ENCODE peak calls at places on chromosomes 5 and 9, in ten cellular contexts. T, D, J, A, W, N, F, M, H and Q are unnamed samples.

GRCh38 chr5:178555771-178556211 is 34.4 kb downstream of the COL23A1 start:
- DNase-seq in T (no peak), D (no peak), J (no peak), A (no peak), W (no peak), N (no peak), F (no peak), M (peak), H (no peak), Q (no peak)

GRCh38 chr5:64767959-64768357 is 533 bp downstream of the SREK1IP1 start:
- DNase-seq in T (peak), D (no peak), J (peak), A (no peak), W (no peak), N (no peak), F (no peak), M (peak), H (peak), Q (no peak)

GRCh38 chr5:168304349-168304748 is 12.9 kb downstream of the WWC1 start:
- DNase-seq in T (no peak), D (no peak), J (no peak), A (no peak), W (no peak), N (no peak), F (no peak), M (no peak), H (no peak), Q (peak)

GRCh38 chr9:111957856-111958631 is 61.4 kb downstream of the UGCG start:
- DNase-seq in T (no peak), D (no peak), J (peak), A (no peak), W (no peak), N (no peak), F (no peak), M (no peak), H (peak), Q (peak)

GRCh38 chr5:123540534-123540933 is 28.6 kb downstream of the CSNK1G3 start:
- DNase-seq in T (no peak), D (no peak), J (no peak), A (no peak), W (no peak), N (no peak), F (no peak), M (no peak), H (no peak), Q (no peak)

GRCh38 chr5:65338606-65339151 is 143.0 kb downstream of the ADAMTS6 start:
- DNase-seq in T (no peak), D (no peak), J (no peak), A (no peak), W (peak), N (no peak), F (no peak), M (peak), H (no peak), Q (no peak)

GRCh38 chr5:31137676-31138075 is 55.8 kb upstream of the CDH6 start:
- DNase-seq in T (no peak), D (no peak), J (no peak), A (no peak), W (no peak), N (no peak), F (no peak), M (no peak), H (no peak), Q (no peak)

GRCh38 chr9:2367970-2368369 is 253.6 kb upstream of the VLDLR start:
- DNase-seq in T (no peak), D (no peak), J (no peak), A (no peak), W (no peak), N (no peak), F (no peak), M (peak), H (no peak), Q (no peak)

GRCh38 chr9:4741365-4742031 is 496 bp upstream of the AK3 start:
- DNase-seq in T (peak), D (peak), J (peak), A (no peak), W (no peak), N (no peak), F (no peak), M (peak), H (peak), Q (peak)

GRCh38 chr9:105157178-105157583 is 87.3 kb upstream of the SLC44A1 start:
- DNase-seq in T (peak), D (peak), J (peak), A (no peak), W (peak), N (no peak), F (no peak), M (peak), H (peak), Q (peak)

GRCh38 chr9:95901506-95901905 is 26.0 kb downstream of the ERCC6L2 start:
- DNase-seq in T (no peak), D (no peak), J (peak), A (no peak), W (no peak), N (no peak), F (no peak), M (no peak), H (no peak), Q (no peak)

GRCh38 chr5:158451203-158451982 is 592.4 kb upstream of the CLINT1 start:
- DNase-seq in T (no peak), D (no peak), J (no peak), A (no peak), W (no peak), N (no peak), F (no peak), M (no peak), H (no peak), Q (peak)

GRCh38 chr5:59768204-59769040 is 125.1 kb downstream of the PDE4D start:
- DNase-seq in T (peak), D (peak), J (peak), A (no peak), W (peak), N (no peak), F (no peak), M (peak), H (peak), Q (peak)

GRCh38 chr9:127209948-127210621 is 54.5 kb upstream of the GARNL3 start:
- DNase-seq in T (no peak), D (no peak), J (no peak), A (no peak), W (no peak), N (no peak), F (no peak), M (no peak), H (no peak), Q (no peak)

GRCh38 chr5:174307031-174307408 is 261.5 kb downstream of the NSG2 start:
- DNase-seq in T (no peak), D (no peak), J (no peak), A (no peak), W (no peak), N (no peak), F (no peak), M (peak), H (no peak), Q (no peak)

GRCh38 chr9:90898229-90898628 is 96.6 kb downstream of the SYK start:
- DNase-seq in T (no peak), D (no peak), J (no peak), A (no peak), W (no peak), N (no peak), F (no peak), M (no peak), H (no peak), Q (no peak)

GRCh38 chr9:93052791-93053540 is 5.5 kb upstream of the SUSD3 start:
- DNase-seq in T (no peak), D (no peak), J (no peak), A (no peak), W (no peak), N (no peak), F (no peak), M (peak), H (no peak), Q (no peak)

GRCh38 chr9:124820606-124821246 is 32.5 kb upstream of the WDR38 start:
- DNase-seq in T (no peak), D (no peak), J (no peak), A (no peak), W (no peak), N (no peak), F (no peak), M (no peak), H (no peak), Q (no peak)

GRCh38 chr9:112286906-112287305 is 46.5 kb downstream of the PTBP3 start:
- DNase-seq in T (no peak), D (no peak), J (no peak), A (no peak), W (no peak), N (no peak), F (no peak), M (no peak), H (no peak), Q (no peak)